ENCODE peak calls at places on chromosomes 7 and 10, in six cellular contexts. Q is AG04450; N is PC-3; Z is CD8-positive, alpha-beta T cell; U is sigmoid colon; B is right atrium auricular region. T is an unnamed sample.

GRCh38 chr7:73423519-73424485 is 9.8 kb upstream of the FZD9 start:
- DNase-seq in Q (no peak), U (no peak), Z (no peak), B (no peak), N (no peak), T (no peak)

GRCh38 chr7:30162622-30163124 is 27.9 kb downstream of the MTURN start:
- DNase-seq in N (peak; percentile 72), B (no peak), U (no peak), Z (peak; percentile 13), Q (no peak), T (no peak)

GRCh38 chr7:37642028-37642540 is 41.5 kb upstream of the GPR141 start:
- DNase-seq in Q (no peak), B (no peak), Z (no peak), N (no peak), U (no peak), T (no peak)

GRCh38 chr7:129052441-129052840 is 2.5 kb downstream of the TNPO3 start:
- DNase-seq in N (no peak), Z (no peak), Q (no peak), U (no peak), B (no peak), T (no peak)

GRCh38 chr10:24237801-24238390 is 29.0 kb downstream of the KIAA1217 start:
- DNase-seq in Q (no peak), N (no peak), Z (no peak), B (no peak), U (no peak), T (no peak)

GRCh38 chr7:55185941-55186609 is 167.3 kb downstream of the EGFR start:
- DNase-seq in B (no peak), Q (peak; percentile 76), U (no peak), N (peak; percentile 97), Z (no peak), T (no peak)

GRCh38 chr7:601573-602340 is 82.1 kb upstream of the PDGFA start:
- DNase-seq in Z (peak; percentile 79), U (peak; percentile 69), B (peak; percentile 74), N (no peak), Q (no peak), T (peak; percentile 46)

GRCh38 chr10:10788761-10789160 is 228.9 kb upstream of the CELF2 start:
- DNase-seq in U (no peak), B (no peak), N (no peak), Z (no peak), Q (no peak), T (no peak)

GRCh38 chr7:139823855-139824670 is 5.0 kb upstream of the TBXAS1 start:
- DNase-seq in U (no peak), Z (no peak), B (no peak), Q (peak; percentile 68), N (no peak), T (no peak)

GRCh38 chr10:24128066-24128751 is 80.7 kb upstream of the KIAA1217 start:
- DNase-seq in N (no peak), Z (no peak), Q (no peak), U (no peak), B (no peak), T (no peak)

GRCh38 chr10:124025638-124026336 is 67.6 kb downstream of the CHST15 start:
- DNase-seq in B (no peak), U (no peak), N (peak; percentile 38), Z (no peak), Q (no peak), T (no peak)

GRCh38 chr10:130573446-130573845 is 437.3 kb downstream of the GLRX3 start:
- DNase-seq in Q (no peak), U (no peak), N (no peak), B (no peak), Z (no peak), T (no peak)
- TF ChIP-seq CTCF in Q (no peak), U (no peak), N (no peak), B (no peak), Z (no peak), T (no peak)

DNA sequence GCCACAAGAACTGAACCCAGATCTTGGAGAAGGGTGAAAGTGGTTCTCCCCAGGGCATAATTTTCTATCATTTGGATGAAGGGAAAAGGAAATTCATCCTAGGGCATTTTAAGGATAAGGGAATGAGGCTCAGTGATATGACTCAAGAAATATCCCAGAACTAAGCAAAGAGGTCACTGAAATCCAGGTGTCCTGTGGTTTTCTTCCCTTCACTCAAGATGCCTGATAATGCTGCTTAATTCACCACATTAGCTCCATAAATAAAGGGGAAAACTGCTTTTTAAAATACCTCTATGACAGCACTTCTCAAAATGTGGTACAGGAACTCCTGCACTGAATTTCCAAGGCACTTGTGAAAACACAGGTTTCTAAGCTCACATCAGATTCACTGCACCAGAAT is 2.7 kb downstream of the IFIT3 start:
- DNase-seq in U (no peak), B (no peak), Q (no peak), N (no peak), Z (no peak), T (no peak)
- H3K27ac ChIP-seq in U (no peak overlapping the region), B (peak overlapping the region; percentile 76), Q (no peak overlapping the region), N (no peak overlapping the region), Z (no peak overlapping the region), T (peak overlapping the region; percentile 49)

GRCh38 chr7:4631664-4632171 is 50.4 kb upstream of the FOXK1 start:
- DNase-seq in N (peak; percentile 79), U (peak; percentile 96), Z (no peak), B (peak; percentile 94), Q (peak; percentile 85), T (peak; percentile 86)
- TF ChIP-seq CTCF in N (peak; percentile 77), U (peak; percentile 78), Z (no peak), B (peak; percentile 16), Q (peak; percentile 82), T (peak; percentile 46)

DNA sequence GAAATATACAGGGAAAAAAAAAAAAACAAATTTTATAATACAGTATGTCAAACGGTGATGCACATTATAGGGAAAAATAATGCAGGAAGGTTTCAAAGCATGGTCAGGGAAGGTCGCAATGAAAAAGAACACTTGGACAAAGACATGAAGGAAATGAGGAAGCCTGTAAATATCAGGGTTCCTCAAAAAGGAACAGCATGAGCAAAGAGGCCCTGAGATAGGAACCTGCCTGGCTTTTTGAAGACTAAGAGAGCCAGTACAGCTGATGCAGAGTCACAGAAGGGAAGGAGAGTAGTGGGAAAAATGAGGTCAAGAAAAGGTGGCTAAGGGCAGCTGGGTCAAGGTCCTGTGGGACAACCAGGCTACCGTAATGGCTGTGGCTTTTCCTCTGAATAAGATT is 1.9 kb downstream of the VPS41 start:
- DNase-seq in N (no peak), U (no peak), B (no peak), Z (no peak), Q (no peak), T (no peak)
- H3K27ac ChIP-seq in N (no peak overlapping the region), U (no peak overlapping the region), B (no peak overlapping the region), Z (no peak overlapping the region), Q (no peak overlapping the region), T (no peak overlapping the region)

GRCh38 chr7:148611692-148612091 is 21.1 kb downstream of the C7orf33 start:
- DNase-seq in Q (no peak), U (no peak), N (no peak), Z (no peak), B (no peak), T (no peak)
- TF ChIP-seq CTCF in Q (no peak), U (no peak), N (peak; percentile 14), Z (no peak), B (no peak), T (no peak)

GRCh38 chr10:46169736-46170135 is 117.1 kb upstream of the ANTXRL start:
- DNase-seq in Z (no peak), U (no peak), B (no peak), N (no peak), Q (no peak), T (no peak)
- H3K27ac ChIP-seq in Z (no peak overlapping the region), U (no peak overlapping the region), B (no peak overlapping the region), N (no peak overlapping the region), Q (no peak overlapping the region), T (no peak overlapping the region)

GRCh38 chr10:3740157-3740871 is 44.7 kb downstream of the KLF6 start:
- DNase-seq in N (peak; percentile 83), U (no peak), B (peak; percentile 50), Z (no peak), Q (no peak), T (no peak)

GRCh38 chr10:3737811-3738311 is 47.1 kb downstream of the KLF6 start:
- DNase-seq in B (no peak), Q (no peak), U (no peak), N (no peak), Z (no peak), T (no peak)

GRCh38 chr10:3734111-3734510 is 50.9 kb downstream of the KLF6 start:
- DNase-seq in Z (no peak), Q (no peak), U (no peak), N (no peak), B (no peak), T (no peak)

GRCh38 chr10:3738855-3739350 is 46.1 kb downstream of the KLF6 start:
- DNase-seq in U (no peak), B (no peak), N (no peak), Z (no peak), Q (no peak), T (no peak)

DNA sequence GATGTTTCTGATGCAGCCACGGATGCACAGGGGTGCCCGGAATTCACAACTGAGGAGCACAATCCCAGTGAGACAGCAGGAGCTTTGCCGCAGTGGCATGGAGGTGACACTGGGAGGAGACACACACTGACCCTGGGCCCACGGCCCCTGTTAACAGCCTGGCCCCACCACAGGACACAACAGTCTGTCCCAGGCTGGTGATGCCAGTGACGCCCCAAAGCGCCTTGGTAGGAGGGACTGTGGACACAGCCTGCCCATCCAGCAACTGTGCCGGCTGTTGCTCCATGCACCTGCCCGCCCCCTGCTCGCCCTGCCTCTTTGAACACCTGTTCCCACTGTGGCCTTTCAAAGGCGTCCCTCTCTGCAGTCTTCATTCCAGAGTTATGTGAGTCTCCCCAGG is 49.8 kb downstream of the KLF6 start:
- DNase-seq in Q (no peak), N (no peak), U (no peak), B (peak; percentile 54), Z (no peak), T (no peak)
- TF ChIP-seq CTCF in Q (no peak), N (no peak), U (no peak), B (no peak), Z (no peak), T (no peak)

T was measured in lung.